ENCODE peak calls at places on chromosomes 6 and 20, in four cellular contexts. Q, S, O and W are unnamed samples. For H3K36me3, the result is how much of the 10 kb centered on the place peaks cover.

GRCh38 chr6:112130878-112131277 is 43.5 kb downstream of the FAM229B start:
- DNase-seq in Q (no peak), S (no peak), O (no peak), W (no peak)

GRCh38 chr20:57847104-57847503 is 137.3 kb upstream of the PMEPA1 start:
- DNase-seq in Q (no peak), S (no peak), O (no peak), W (no peak)

GRCh38 chr6:123089223-123089622 is 93.2 kb downstream of the CLVS2 start:
- DNase-seq in Q (no peak), S (no peak), O (no peak), W (no peak)

GRCh38 chr6:89297695-89298351 is 17.3 kb downstream of the GABRR2 start:
- DNase-seq in Q (no peak), S (no peak), O (peak), W (peak)

GRCh38 chr6:5173862-5174643 is 86.7 kb downstream of the LYRM4 start:
- DNase-seq in Q (no peak), S (no peak), O (peak), W (no peak)

GRCh38 chr6:113697642-113698410 is 159.3 kb upstream of the MARCKS start:
- DNase-seq in Q (no peak), S (no peak), O (peak), W (peak)

GRCh38 chr6:290111-290932 is 2.0 kb upstream of the DUSP22 start:
- DNase-seq in Q (no peak), S (no peak), O (no peak), W (no peak)

GRCh38 chr20:46572181-46572580 is 21.7 kb upstream of the OCSTAMP start:
- DNase-seq in Q (peak), S (no peak), O (no peak), W (no peak)

GRCh38 chr6:32843321-32843978 is 397 bp downstream of the PSMB8 start:
- DNase-seq in Q (no peak), S (no peak), O (peak), W (no peak)

GRCh38 chr6:24899647-24900325 is 36.0 kb downstream of the RIPOR2 start:
- DNase-seq in Q (no peak), S (no peak), O (no peak), W (no peak)

GRCh38 chr6:52063584-52064400 is 23.6 kb downstream of the PKHD1 start:
- DNase-seq in Q (peak), S (peak), O (peak), W (peak)

GRCh38 chr6:30612687-30613248 is 4.3 kb downstream of the PPP1R10 start:
- DNase-seq in Q (no peak), S (no peak), O (peak), W (peak)

GRCh38 chr6:26105109-26105730 is 18.0 kb downstream of the HFE start:
- DNase-seq in Q (no peak), S (no peak), O (no peak), W (no peak)

GRCh38 chr6:113758725-113759576 is 98.2 kb upstream of the MARCKS start:
- DNase-seq in Q (no peak), S (no peak), O (no peak), W (peak)

GRCh38 chr6:44898296-44898930 is 429.7 kb upstream of the RUNX2 start:
- DNase-seq in Q (peak), S (no peak), O (peak), W (peak)

GRCh38 chr6:104653786-104654185 is 205.9 kb downstream of the HACE1 start:
- DNase-seq in Q (no peak), S (no peak), O (peak), W (no peak)

GRCh38 chr6:16206595-16207037 is 31.8 kb upstream of the GMPR start:
- DNase-seq in Q (peak), S (peak), O (peak), W (peak)

GRCh38 chr6:164927288-164928040 is 381.9 kb downstream of the C6orf118 start:
- DNase-seq in Q (peak), S (peak), O (peak), W (peak)

GRCh38 chr6:30757261-30757935 is 13.1 kb upstream of the IER3 start:
- DNase-seq in Q (no peak), S (no peak), O (no peak), W (no peak)

GRCh38 chr20:5569021-5569420 is 181.2 kb upstream of the SHLD1 start:
- DNase-seq in Q (peak), S (peak), O (peak), W (peak)

GRCh38 chr6:139577124-139577800 is 202.8 kb upstream of the CITED2 start:
- DNase-seq in Q (no peak), S (no peak), O (no peak), W (no peak)

GRCh38 chr6:156994215-156995076 is 217.3 kb downstream of the ARID1B start:
- DNase-seq in Q (no peak), S (peak), O (no peak), W (no peak)

GRCh38 chr6:3348821-3349220 is 90.1 kb downstream of the PSMG4 start:
- DNase-seq in Q (no peak), S (no peak), O (no peak), W (no peak)

GRCh38 chr6:132612449-132613116 is 11.5 kb downstream of the TAAR2 start:
- DNase-seq in Q (no peak), S (no peak), O (no peak), W (no peak)

GRCh38 chr6:15337584-15337981 is 91.7 kb downstream of the JARID2 start:
- DNase-seq in Q (no peak), S (no peak), O (no peak), W (no peak)

GRCh38 chr20:3224681-3225421 is 14.1 kb downstream of the SLC4A11 start:
- DNase-seq in Q (no peak), S (peak), O (no peak), W (no peak)

GRCh38 chr6:120272038-120272437 is 922.5 kb upstream of the MAN1A1 start:
- DNase-seq in Q (no peak), S (no peak), O (no peak), W (no peak)

GRCh38 chr6:13116155-13116554 is 212.2 kb downstream of the TBC1D7 start:
- DNase-seq in Q (no peak), S (no peak), O (no peak), W (no peak)

GRCh38 chr6:31403283-31403989 is at the start of gene MICA:
- DNase-seq in Q (peak), S (peak), O (peak), W (peak)

GRCh38 chr6:71333700-71334099 is 45.1 kb downstream of the OGFRL1 start:
- DNase-seq in Q (no peak), S (no peak), O (peak), W (peak)

GRCh38 chr6:41577865-41578713 is 31.9 kb downstream of the FOXP4 start:
- DNase-seq in Q (no peak), S (peak), O (peak), W (no peak)
- H3K27ac ChIP-seq in Q (no peak), S (peak), O (peak), W (peak)

GRCh38 chr6:17984822-17985660 is 2.4 kb downstream of the KIF13A start:
- DNase-seq in Q (no peak), S (no peak), O (no peak), W (no peak)

GRCh38 chr6:17985934-17986655 is 1.3 kb downstream of the KIF13A start:
- DNase-seq in Q (no peak), S (no peak), O (no peak), W (no peak)

GRCh38 chr6:17988422-17988944 is 1.0 kb upstream of the KIF13A start:
- DNase-seq in Q (no peak), S (peak), O (no peak), W (no peak)

GRCh38 chr6:17986656-17987575 is 519 bp downstream of the KIF13A start:
- DNase-seq in Q (peak), S (peak), O (peak), W (peak)

DNA sequence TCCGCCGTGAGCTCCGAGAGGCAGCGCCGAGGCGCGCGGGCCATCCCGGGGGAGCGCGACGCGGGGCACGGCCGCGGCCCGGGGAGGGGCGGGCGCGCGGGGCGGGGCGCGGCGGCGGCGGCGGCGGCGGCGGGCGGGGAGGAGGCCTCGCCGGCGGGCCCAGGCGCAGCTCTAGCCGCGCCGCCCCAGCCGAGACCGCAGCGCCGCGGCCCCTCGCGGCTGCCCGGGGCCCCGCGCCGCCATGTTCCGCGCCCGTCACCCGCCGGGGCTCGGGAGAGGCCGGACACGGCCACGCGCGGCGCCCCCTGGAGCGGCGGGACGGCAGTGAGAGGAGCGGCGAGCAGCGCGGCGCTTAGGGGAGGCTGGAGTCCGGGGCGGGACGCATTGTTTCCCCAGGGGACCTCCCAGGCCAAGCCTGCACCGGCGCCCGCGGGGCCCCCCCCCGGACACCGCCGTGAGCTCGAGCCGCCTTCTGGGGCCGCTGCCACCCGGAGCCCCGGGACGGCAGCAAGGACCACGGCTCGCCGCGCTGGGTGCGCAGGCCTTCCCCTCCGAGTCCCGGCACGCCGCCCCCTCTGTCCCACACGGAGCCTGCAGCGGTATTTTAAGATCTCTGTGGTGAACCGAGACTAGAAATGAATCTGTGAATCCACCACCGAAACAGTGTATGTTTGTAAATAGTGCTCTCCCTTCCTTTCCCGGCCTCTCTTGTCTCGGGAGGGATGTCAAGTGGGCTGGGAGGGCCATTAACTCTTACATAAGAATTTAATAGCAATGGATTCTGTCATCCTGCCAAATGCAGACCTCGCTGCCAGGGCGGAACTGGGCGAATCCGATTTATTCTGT is at the start of gene KIF13A:
- DNase-seq in Q (peak), S (peak), O (peak), W (peak)
- H3K4me3 ChIP-seq in Q (peak), S (peak), O (peak), W (peak)

GRCh38 chr20:445514-446336 is 16.6 kb downstream of the TBC1D20 start:
- DNase-seq in Q (no peak), S (no peak), O (no peak), W (no peak)

GRCh38 chr20:443223-443793 is 19.0 kb downstream of the TBC1D20 start:
- DNase-seq in Q (no peak), S (no peak), O (no peak), W (no peak)

GRCh38 chr20:440636-441035 is 21.7 kb downstream of the TBC1D20 start:
- DNase-seq in Q (no peak), S (no peak), O (no peak), W (peak)

GRCh38 chr20:444117-444516 is 18.2 kb downstream of the TBC1D20 start:
- DNase-seq in Q (no peak), S (no peak), O (no peak), W (no peak)

DNA sequence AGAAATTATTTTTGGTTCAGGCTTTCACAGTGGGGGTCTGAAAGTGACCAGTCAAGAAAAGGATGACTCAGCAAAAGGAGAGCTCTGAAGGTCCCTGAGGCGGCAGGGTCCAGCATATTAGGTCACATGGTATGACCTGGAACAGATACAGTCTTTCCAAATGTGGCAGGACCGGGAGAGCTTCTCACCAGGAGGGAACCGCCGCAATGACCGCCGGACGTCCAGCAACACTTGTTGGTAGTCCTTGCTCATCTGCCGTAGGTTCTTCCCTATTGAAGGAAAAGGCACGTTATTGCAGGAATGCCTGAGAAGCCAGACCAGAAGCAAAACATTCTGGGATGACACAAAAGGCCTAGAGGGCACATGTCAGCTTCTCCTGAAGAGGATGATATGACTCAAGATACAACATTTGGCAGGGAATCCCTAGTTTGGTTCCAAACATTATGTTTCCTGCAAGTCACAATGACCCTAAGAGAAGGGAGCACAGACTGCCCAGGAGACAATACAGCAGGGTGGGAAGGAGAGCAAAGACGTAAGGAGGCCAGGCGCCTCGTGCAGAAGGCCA is 17.4 kb downstream of the TBC1D20 start:
- DNase-seq in Q (no peak), S (no peak), O (peak), W (peak)
- H3K36me3 ChIP-seq in Q (under half), S (under half), O (under half), W (under half)

GRCh38 chr20:37288091-37288490 is 1.4 kb upstream of the MANBAL start:
- DNase-seq in Q (no peak), S (no peak), O (no peak), W (no peak)
- H3K27ac ChIP-seq in Q (no peak), S (no peak), O (no peak), W (no peak)

DNA sequence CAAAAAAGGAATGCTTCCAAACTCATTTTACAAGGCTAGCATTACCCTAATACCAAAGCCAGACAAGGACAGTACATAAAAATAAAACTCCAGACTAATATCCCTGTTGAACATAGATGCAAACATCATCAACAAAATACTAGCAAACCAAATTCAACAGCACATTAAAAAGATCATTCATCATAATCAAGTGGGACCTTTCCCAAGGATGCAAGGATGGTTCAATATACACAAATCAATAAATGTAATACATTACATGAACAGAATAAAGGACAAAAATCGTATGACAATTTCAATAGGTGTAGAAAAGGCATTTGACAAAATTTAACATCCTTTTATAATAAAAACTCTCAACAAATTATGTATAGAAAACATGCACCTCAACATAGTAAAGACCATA is 66.6 kb upstream of the CNR1 start:
- DNase-seq in Q (no peak), S (no peak), O (no peak), W (no peak)
- H3K4me3 ChIP-seq in Q (no peak), S (no peak), O (no peak), W (no peak)